ENCODE peak calls at places on chromosome 2, in four cellular contexts. Z is RWPE1, X is Caco-2, S is activated B cell treated with CpG ODN at 0.5 μM for 24 hours. J is an unnamed sample.
A peak's percentile ranks its signal among the peaks of the same experiment; 100 is the strongest.

GRCh38 chr2:106053116-106053515 is 141.0 kb downstream of the UXS1 start:
- DNase-seq in S (no peak), X (no peak), Z (peak; percentile 73), J (no peak)

GRCh38 chr2:18496516-18496915 is 63.9 kb downstream of the RDH14 start:
- DNase-seq in Z (no peak), S (no peak), X (no peak), J (no peak)

GRCh38 chr2:85106489-85107180 is 26.6 kb upstream of the TCF7L1 start:
- DNase-seq in Z (peak; percentile 59), S (no peak), X (no peak), J (peak; percentile 78)

GRCh38 chr2:231987088-231987788 is 25.7 kb downstream of the DIS3L2 start:
- DNase-seq in Z (no peak), S (no peak), X (no peak), J (no peak)

GRCh38 chr2:236628256-236628961 is 58.8 kb downstream of the ACKR3 start:
- DNase-seq in S (no peak), Z (no peak), X (no peak), J (no peak)

GRCh38 chr2:147182260-147182659 is 662.6 kb upstream of the ACVR2A start:
- DNase-seq in S (no peak), X (no peak), Z (no peak), J (no peak)

GRCh38 chr2:239047861-239048260 is 200.0 kb downstream of the TWIST2 start:
- DNase-seq in S (no peak), X (no peak), Z (no peak), J (no peak)

GRCh38 chr2:83862636-83863035 is 596.4 kb downstream of the SUCLG1 start:
- DNase-seq in Z (no peak), X (no peak), S (no peak), J (no peak)

GRCh38 chr2:119218478-119219064 is 5.1 kb upstream of the STEAP3 start:
- DNase-seq in X (no peak), S (no peak), Z (peak; percentile 35), J (no peak)

GRCh38 chr2:174259981-174260380 is 11.6 kb upstream of the OLA1 start:
- DNase-seq in Z (peak; percentile 12), S (no peak), X (no peak), J (no peak)

GRCh38 chr2:236646441-236646840 is 76.8 kb downstream of the ACKR3 start:
- DNase-seq in Z (no peak), S (no peak), X (no peak), J (no peak)

GRCh38 chr2:223735659-223736244 is 101.6 kb downstream of the AP1S3 start:
- DNase-seq in Z (peak; percentile 52), S (no peak), X (no peak), J (no peak)

GRCh38 chr2:72956936-72957335 is 39.6 kb downstream of the EMX1 start:
- DNase-seq in X (no peak), S (no peak), Z (no peak), J (no peak)

GRCh38 chr2:176827269-176827668 is 385.3 kb upstream of the HNRNPA3 start:
- DNase-seq in S (no peak), X (no peak), Z (no peak), J (no peak)

GRCh38 chr2:176832086-176832485 is 380.5 kb upstream of the HNRNPA3 start:
- DNase-seq in Z (no peak), X (no peak), S (no peak), J (no peak)

GRCh38 chr2:176826356-176826755 is 386.2 kb upstream of the HNRNPA3 start:
- DNase-seq in S (no peak), X (no peak), Z (no peak), J (no peak)

GRCh38 chr2:176830362-176830761 is 382.2 kb upstream of the HNRNPA3 start:
- DNase-seq in Z (no peak), X (peak; percentile 41), S (no peak), J (no peak)
- TF ChIP-seq CTCF in Z (no peak), X (no peak), S (no peak), J (peak; percentile 58)

GRCh38 chr2:10910625-10911024 is 1.1 kb upstream of the KCNF1 start:
- DNase-seq in Z (no peak), S (no peak), X (no peak), J (no peak)

GRCh38 chr2:10909996-10910341 is 1.8 kb upstream of the KCNF1 start:
- DNase-seq in S (no peak), Z (no peak), X (no peak), J (no peak)

GRCh38 chr2:10912796-10913445 is 1.2 kb downstream of the KCNF1 start:
- DNase-seq in S (no peak), X (no peak), Z (no peak), J (no peak)

GRCh38 chr2:10912076-10912731 is 470 bp downstream of the KCNF1 start:
- DNase-seq in X (no peak), Z (no peak), S (no peak), J (no peak)

DNA sequence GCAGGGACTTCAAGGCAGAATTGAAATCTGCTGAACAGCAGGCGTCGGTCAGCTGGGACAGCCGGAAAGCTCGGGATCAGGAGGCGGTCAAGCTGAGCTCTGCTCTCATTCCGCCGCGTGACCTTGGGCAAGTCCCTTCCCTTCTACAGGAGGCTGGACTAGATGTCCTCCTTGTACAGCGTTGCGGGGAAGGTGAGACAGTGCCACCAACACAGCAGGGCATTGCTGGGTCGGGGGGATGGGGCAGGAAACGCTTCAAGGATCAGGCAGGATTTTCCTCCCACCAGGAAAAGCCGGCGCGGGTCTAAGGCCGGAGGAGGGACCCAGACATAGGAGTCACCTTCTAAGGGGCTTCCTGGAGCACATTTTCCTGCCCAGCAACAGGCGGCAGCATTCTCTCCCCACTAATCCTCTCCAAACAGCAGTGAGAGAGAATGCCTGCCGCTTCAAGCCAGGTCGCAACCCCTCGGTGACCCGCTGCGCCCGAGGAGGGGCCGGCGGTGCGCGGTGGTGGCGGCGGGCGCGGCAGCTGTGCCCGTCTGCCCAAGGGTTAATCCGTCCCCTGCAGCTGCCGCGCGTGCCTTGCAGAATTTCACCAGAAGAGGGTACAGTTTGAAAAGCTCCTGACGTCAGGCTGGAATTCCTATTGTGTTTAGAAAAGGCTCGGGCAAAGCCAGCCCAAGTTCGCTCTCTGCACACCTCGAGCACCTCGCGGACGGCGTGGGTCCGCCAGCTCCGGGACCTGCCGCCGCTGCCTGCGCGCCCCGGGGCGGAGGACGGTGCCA is at the start of gene KCNF1:
- DNase-seq in Z (peak; percentile 55), X (peak; percentile 72), S (no peak), J (no peak)
- TF ChIP-seq CTCF in Z (no peak), X (peak; percentile 25), S (no peak), J (peak; percentile 41)

DNA sequence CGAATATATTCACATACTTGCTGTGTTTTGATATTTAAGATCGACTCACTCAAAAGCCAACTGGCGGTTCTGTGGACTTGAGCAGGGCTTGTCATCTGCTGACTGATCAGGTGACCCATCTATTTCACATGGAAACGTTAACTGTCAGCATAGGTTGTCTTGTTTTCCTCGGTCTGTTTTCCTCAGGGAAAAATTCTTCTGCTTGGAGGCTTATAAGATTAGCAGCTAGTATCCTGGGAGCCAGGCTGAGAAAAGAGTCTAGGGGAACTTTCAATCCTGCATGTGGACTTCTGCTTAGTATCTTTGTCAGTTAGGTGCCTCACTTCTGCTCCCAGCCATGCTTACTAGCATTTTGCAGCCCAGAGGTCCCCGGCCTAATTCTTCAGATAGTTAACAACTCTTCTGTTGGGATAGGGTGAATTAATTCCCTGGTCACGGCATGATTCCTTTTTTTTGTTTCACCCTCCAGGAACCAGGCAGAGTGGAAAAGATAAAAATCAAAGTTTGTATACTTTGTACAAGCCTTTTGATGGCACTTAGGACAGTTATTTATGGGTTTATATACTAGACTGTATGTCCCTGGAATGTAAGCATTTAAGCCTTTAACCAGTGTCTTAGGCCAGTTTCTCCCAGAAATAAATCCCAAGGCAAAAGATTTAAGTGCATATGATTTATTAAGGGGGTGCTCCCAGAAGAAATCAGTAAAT is 226.0 kb downstream of the GULP1 start:
- DNase-seq in S (no peak), Z (no peak), X (no peak), J (no peak)
- TF ChIP-seq CTCF in S (no peak), Z (no peak), X (no peak), J (no peak)

GRCh38 chr2:151758744-151759143 is 24.5 kb upstream of the NEB start:
- DNase-seq in X (no peak), S (no peak), Z (no peak), J (no peak)
- TF ChIP-seq CTCF in X (no peak), S (no peak), Z (no peak), J (no peak)

J was measured in LNCaP clone FGC.